ENCODE peak calls at places on chromosomes 5 and 9, in nine cellular contexts. B, I, Y, G, Z, S, F, A and R are unnamed samples.
A peak's percentile ranks its signal among the peaks of the same experiment; 100 is the strongest.

GRCh38 chr9:27726244-27727141 is 153.2 kb upstream of the C9orf72 start:
- DNase-seq in B (peak; percentile 17), Z (peak; percentile 67), I (peak; percentile 29), G (peak; percentile 93), S (peak; percentile 60), Y (peak; percentile 12), F (peak; percentile 74), A (peak; percentile 18), R (peak; percentile 92)

GRCh38 chr5:136082390-136083193 is 50.1 kb upstream of the SMAD5 start:
- DNase-seq in Y (peak; percentile 26), S (peak; percentile 84), A (peak; percentile 6), Z (peak; percentile 44), B (peak; percentile 56), I (no peak), G (peak; percentile 86), F (no peak), R (peak; percentile 87)

GRCh38 chr5:132491368-132492364 is 1.1 kb upstream of the IRF1 start:
- DNase-seq in G (peak; percentile 54), Y (peak; percentile 10), S (no peak), Z (no peak), A (no peak), F (no peak), B (no peak), I (no peak), R (no peak)

GRCh38 chr9:136552117-136552685 is 6.4 kb upstream of the NOTCH1 start:
- DNase-seq in S (no peak), Z (no peak), Y (no peak), B (no peak), A (no peak), I (no peak), G (peak; percentile 24), F (no peak), R (peak; percentile 50)

GRCh38 chr9:69215774-69216482 is 41.9 kb downstream of the TJP2 start:
- DNase-seq in B (no peak), Y (no peak), Z (no peak), I (no peak), S (peak; percentile 90), G (no peak), A (no peak), F (no peak), R (peak; percentile 30)

GRCh38 chr9:34197756-34198711 is 19.2 kb downstream of the UBAP1 start:
- DNase-seq in F (no peak), B (no peak), Z (no peak), S (peak; percentile 7), I (no peak), A (no peak), G (peak; percentile 87), Y (no peak), R (no peak)

GRCh38 chr5:159258361-159258760 is 4.7 kb upstream of the UBLCP1 start:
- DNase-seq in Z (no peak), Y (no peak), S (no peak), I (no peak), A (no peak), F (no peak), G (no peak), B (no peak), R (no peak)

GRCh38 chr9:115913666-115914065 is 239.9 kb upstream of the PAPPA start:
- DNase-seq in G (no peak), A (no peak), Y (no peak), Z (no peak), F (no peak), B (no peak), I (no peak), S (no peak), R (peak; percentile 79)